ENCODE peak calls at places on chromosomes 11 and 22, in eight cellular contexts. One of them, this sample, is unnamed.

GRCh38 chr11:3609416-3610265 is 32.2 kb downstream of the ART5 start:
- DNase-seq in left ventricle myocardium inferior: no peak
- DNase-seq in epithelial cell of esophagus: peak; percentile 55
- DNase-seq in RWPE2: no peak
- DNase-seq in H1: no peak
- DNase-seq in SJSA1: peak; percentile 38
- DNase-seq in astrocyte of the spinal cord: peak; percentile 44
- DNase-seq in fibroblast of lung: no peak
- DNase-seq in this sample: peak; percentile 2

GRCh38 chr11:76786053-76787014 is 3.2 kb downstream of the TSKU start:
- DNase-seq in left ventricle myocardium inferior: no peak
- DNase-seq in epithelial cell of esophagus: no peak
- DNase-seq in RWPE2: no peak
- DNase-seq in H1: no peak
- DNase-seq in SJSA1: no peak
- DNase-seq in astrocyte of the spinal cord: no peak
- DNase-seq in fibroblast of lung: no peak
- DNase-seq in this sample: no peak

GRCh38 chr22:31253949-31254348 is 38.3 kb downstream of the PIK3IP1 start:
- DNase-seq in left ventricle myocardium inferior: peak; percentile 28
- DNase-seq in epithelial cell of esophagus: peak; percentile 100
- DNase-seq in RWPE2: peak; percentile 99
- DNase-seq in H1: no peak
- DNase-seq in SJSA1: no peak
- DNase-seq in astrocyte of the spinal cord: no peak
- DNase-seq in fibroblast of lung: peak; percentile 13
- DNase-seq in this sample: no peak

GRCh38 chr22:19878461-19879247 is 24.0 kb upstream of the GNB1L start:
- DNase-seq in left ventricle myocardium inferior: no peak
- DNase-seq in epithelial cell of esophagus: no peak
- DNase-seq in RWPE2: peak; percentile 54
- DNase-seq in H1: no peak
- DNase-seq in SJSA1: no peak
- DNase-seq in astrocyte of the spinal cord: peak; percentile 9
- DNase-seq in fibroblast of lung: no peak
- DNase-seq in this sample: no peak

GRCh38 chr22:37187552-37187890 is 526 bp downstream of the C1QTNF6 start:
- DNase-seq in left ventricle myocardium inferior: no peak
- DNase-seq in epithelial cell of esophagus: peak; percentile 50
- DNase-seq in RWPE2: peak; percentile 47
- DNase-seq in H1: no peak
- DNase-seq in SJSA1: no peak
- DNase-seq in astrocyte of the spinal cord: no peak
- DNase-seq in fibroblast of lung: peak; percentile 55
- DNase-seq in this sample: no peak

GRCh38 chr11:93986716-93987115 is 34.4 kb upstream of the HEPHL1 start:
- DNase-seq in left ventricle myocardium inferior: no peak
- DNase-seq in epithelial cell of esophagus: peak; percentile 83
- DNase-seq in RWPE2: no peak
- DNase-seq in H1: no peak
- DNase-seq in SJSA1: no peak
- DNase-seq in astrocyte of the spinal cord: peak; percentile 73
- DNase-seq in fibroblast of lung: peak; percentile 50
- DNase-seq in this sample: peak; percentile 22

GRCh38 chr22:24148586-24148985 is 32.7 kb upstream of the SUSD2 start:
- DNase-seq in left ventricle myocardium inferior: no peak
- DNase-seq in epithelial cell of esophagus: no peak
- DNase-seq in RWPE2: no peak
- DNase-seq in H1: no peak
- DNase-seq in SJSA1: no peak
- DNase-seq in astrocyte of the spinal cord: no peak
- DNase-seq in fibroblast of lung: no peak
- DNase-seq in this sample: no peak

GRCh38 chr22:29205598-29206371 is at the start of gene EMID1:
- DNase-seq in left ventricle myocardium inferior: peak; percentile 37
- DNase-seq in epithelial cell of esophagus: peak; percentile 26
- DNase-seq in RWPE2: no peak
- DNase-seq in H1: no peak
- DNase-seq in SJSA1: no peak
- DNase-seq in astrocyte of the spinal cord: no peak
- DNase-seq in fibroblast of lung: peak; percentile 35
- DNase-seq in this sample: no peak

GRCh38 chr22:40413873-40414272 is 43.5 kb downstream of the SGSM3 start:
- DNase-seq in left ventricle myocardium inferior: no peak
- DNase-seq in epithelial cell of esophagus: no peak
- DNase-seq in RWPE2: no peak
- DNase-seq in H1: no peak
- DNase-seq in SJSA1: no peak
- DNase-seq in astrocyte of the spinal cord: no peak
- DNase-seq in fibroblast of lung: no peak
- DNase-seq in this sample: no peak

GRCh38 chr11:1150769-1151365 is 6.9 kb upstream of the MUC5AC start:
- DNase-seq in left ventricle myocardium inferior: peak; percentile 8
- DNase-seq in epithelial cell of esophagus: no peak
- DNase-seq in RWPE2: no peak
- DNase-seq in H1: no peak
- DNase-seq in SJSA1: peak; percentile 77
- DNase-seq in astrocyte of the spinal cord: peak; percentile 48
- DNase-seq in fibroblast of lung: peak; percentile 30
- DNase-seq in this sample: no peak

GRCh38 chr11:75476716-75477613 is 44.0 kb upstream of the KLHL35 start:
- DNase-seq in left ventricle myocardium inferior: peak; percentile 54
- DNase-seq in epithelial cell of esophagus: no peak
- DNase-seq in RWPE2: no peak
- DNase-seq in H1: no peak
- DNase-seq in SJSA1: no peak
- DNase-seq in astrocyte of the spinal cord: no peak
- DNase-seq in fibroblast of lung: no peak
- DNase-seq in this sample: no peak

GRCh38 chr11:75422248-75423231 is 10.5 kb downstream of the KLHL35 start:
- DNase-seq in left ventricle myocardium inferior: no peak
- DNase-seq in epithelial cell of esophagus: no peak
- DNase-seq in RWPE2: no peak
- DNase-seq in H1: no peak
- DNase-seq in SJSA1: no peak
- DNase-seq in astrocyte of the spinal cord: no peak
- DNase-seq in fibroblast of lung: no peak
- DNase-seq in this sample: no peak

GRCh38 chr22:47307326-47307725 is 544.9 kb downstream of the TBC1D22A start:
- DNase-seq in left ventricle myocardium inferior: no peak
- DNase-seq in epithelial cell of esophagus: no peak
- DNase-seq in RWPE2: no peak
- DNase-seq in H1: no peak
- DNase-seq in SJSA1: peak; percentile 45
- DNase-seq in astrocyte of the spinal cord: peak; percentile 24
- DNase-seq in fibroblast of lung: peak; percentile 29
- DNase-seq in this sample: no peak

GRCh38 chr22:35111244-35111643 is 45.3 kb downstream of the ISX start:
- DNase-seq in left ventricle myocardium inferior: no peak
- DNase-seq in epithelial cell of esophagus: no peak
- DNase-seq in RWPE2: no peak
- DNase-seq in H1: no peak
- DNase-seq in SJSA1: no peak
- DNase-seq in astrocyte of the spinal cord: no peak
- DNase-seq in fibroblast of lung: no peak
- DNase-seq in this sample: no peak

GRCh38 chr22:38652858-38653257 is 3.3 kb downstream of the FAM227A start:
- DNase-seq in left ventricle myocardium inferior: no peak
- DNase-seq in epithelial cell of esophagus: peak; percentile 56
- DNase-seq in RWPE2: no peak
- DNase-seq in H1: no peak
- DNase-seq in SJSA1: no peak
- DNase-seq in astrocyte of the spinal cord: no peak
- DNase-seq in fibroblast of lung: no peak
- DNase-seq in this sample: no peak

GRCh38 chr11:90803366-90803765 is 580.5 kb upstream of the CHORDC1 start:
- DNase-seq in left ventricle myocardium inferior: no peak
- DNase-seq in epithelial cell of esophagus: peak; percentile 59
- DNase-seq in RWPE2: no peak
- DNase-seq in H1: no peak
- DNase-seq in SJSA1: no peak
- DNase-seq in astrocyte of the spinal cord: no peak
- DNase-seq in fibroblast of lung: no peak
- DNase-seq in this sample: no peak

GRCh38 chr22:48088926-48089536 is 1326.6 kb downstream of the TBC1D22A start:
- DNase-seq in left ventricle myocardium inferior: no peak
- DNase-seq in epithelial cell of esophagus: no peak
- DNase-seq in RWPE2: no peak
- DNase-seq in H1: no peak
- DNase-seq in SJSA1: no peak
- DNase-seq in astrocyte of the spinal cord: no peak
- DNase-seq in fibroblast of lung: no peak
- DNase-seq in this sample: no peak

GRCh38 chr22:49394116-49394785 is 433.4 kb downstream of the BRD1 start:
- DNase-seq in left ventricle myocardium inferior: no peak
- DNase-seq in epithelial cell of esophagus: no peak
- DNase-seq in RWPE2: no peak
- DNase-seq in H1: no peak
- DNase-seq in SJSA1: no peak
- DNase-seq in astrocyte of the spinal cord: no peak
- DNase-seq in fibroblast of lung: no peak
- DNase-seq in this sample: no peak
- H3K4me3 ChIP-seq in left ventricle myocardium inferior: no peak overlapping the region
- H3K4me3 ChIP-seq in epithelial cell of esophagus: no peak overlapping the region
- H3K4me3 ChIP-seq in RWPE2: no peak overlapping the region
- H3K4me3 ChIP-seq in H1: no peak overlapping the region
- H3K4me3 ChIP-seq in SJSA1: no peak overlapping the region
- H3K4me3 ChIP-seq in astrocyte of the spinal cord: no peak overlapping the region
- H3K4me3 ChIP-seq in fibroblast of lung: no peak overlapping the region
- H3K4me3 ChIP-seq in this sample: no peak overlapping the region

GRCh38 chr11:82732734-82733443 is 775 bp downstream of the FAM181B start:
- DNase-seq in left ventricle myocardium inferior: no peak
- DNase-seq in epithelial cell of esophagus: peak; percentile 39
- DNase-seq in RWPE2: no peak
- DNase-seq in H1: no peak
- DNase-seq in SJSA1: no peak
- DNase-seq in astrocyte of the spinal cord: no peak
- DNase-seq in fibroblast of lung: no peak
- DNase-seq in this sample: no peak

GRCh38 chr11:82731691-82732277 is 1.9 kb downstream of the FAM181B start:
- DNase-seq in left ventricle myocardium inferior: no peak
- DNase-seq in epithelial cell of esophagus: no peak
- DNase-seq in RWPE2: no peak
- DNase-seq in H1: no peak
- DNase-seq in SJSA1: no peak
- DNase-seq in astrocyte of the spinal cord: no peak
- DNase-seq in fibroblast of lung: no peak
- DNase-seq in this sample: no peak

GRCh38 chr11:82733444-82734119 is at the start of gene FAM181B:
- DNase-seq in left ventricle myocardium inferior: peak; percentile 32
- DNase-seq in epithelial cell of esophagus: peak; percentile 71
- DNase-seq in RWPE2: no peak
- DNase-seq in H1: peak; percentile 71
- DNase-seq in SJSA1: peak; percentile 46
- DNase-seq in astrocyte of the spinal cord: peak; percentile 25
- DNase-seq in fibroblast of lung: peak; percentile 39
- DNase-seq in this sample: no peak

GRCh38 chr11:82734120-82734479 is 436 bp upstream of the FAM181B start:
- DNase-seq in left ventricle myocardium inferior: no peak
- DNase-seq in epithelial cell of esophagus: no peak
- DNase-seq in RWPE2: no peak
- DNase-seq in H1: no peak
- DNase-seq in SJSA1: no peak
- DNase-seq in astrocyte of the spinal cord: no peak
- DNase-seq in fibroblast of lung: no peak
- DNase-seq in this sample: no peak

DNA sequence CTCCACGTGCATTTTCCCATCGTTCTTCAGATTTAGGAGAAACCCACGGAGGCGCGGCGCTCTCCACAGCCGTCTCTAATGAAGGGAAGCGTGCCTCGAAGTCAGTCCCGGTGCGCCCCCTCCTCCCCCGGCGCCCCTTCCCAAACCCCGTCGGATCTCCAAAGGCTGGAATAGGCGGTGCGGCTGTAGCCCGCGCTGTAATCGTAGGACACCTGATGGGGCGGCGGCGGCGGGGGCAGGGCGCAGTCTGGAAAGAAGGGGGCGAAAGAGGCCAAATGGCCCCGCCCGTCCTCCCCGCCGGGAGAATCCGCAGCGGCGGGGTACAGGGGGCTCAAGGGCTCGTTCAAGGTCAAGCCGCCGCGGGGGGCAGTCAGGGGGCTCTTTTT is 1.3 kb downstream of the FAM181B start:
- DNase-seq in left ventricle myocardium inferior: no peak
- DNase-seq in epithelial cell of esophagus: no peak
- DNase-seq in RWPE2: no peak
- DNase-seq in H1: no peak
- DNase-seq in SJSA1: no peak
- DNase-seq in astrocyte of the spinal cord: no peak
- DNase-seq in fibroblast of lung: no peak
- DNase-seq in this sample: no peak
- H3K4me3 ChIP-seq in left ventricle myocardium inferior: peak overlapping the region; percentile 71
- H3K4me3 ChIP-seq in epithelial cell of esophagus: peak overlapping the region; percentile 34
- H3K4me3 ChIP-seq in RWPE2: peak overlapping the region; percentile 43
- H3K4me3 ChIP-seq in H1: peak overlapping the region; percentile 57
- H3K4me3 ChIP-seq in SJSA1: no peak overlapping the region
- H3K4me3 ChIP-seq in astrocyte of the spinal cord: no peak overlapping the region
- H3K4me3 ChIP-seq in fibroblast of lung: no peak overlapping the region
- H3K4me3 ChIP-seq in this sample: no peak overlapping the region

GRCh38 chr11:27455667-27456066 is 16.9 kb downstream of the LGR4 start:
- DNase-seq in left ventricle myocardium inferior: no peak
- DNase-seq in epithelial cell of esophagus: no peak
- DNase-seq in RWPE2: no peak
- DNase-seq in H1: no peak
- DNase-seq in SJSA1: no peak
- DNase-seq in astrocyte of the spinal cord: no peak
- DNase-seq in fibroblast of lung: no peak
- DNase-seq in this sample: no peak

GRCh38 chr11:27451528-27451927 is 21.1 kb downstream of the LGR4 start:
- DNase-seq in left ventricle myocardium inferior: no peak
- DNase-seq in epithelial cell of esophagus: peak; percentile 51
- DNase-seq in RWPE2: no peak
- DNase-seq in H1: no peak
- DNase-seq in SJSA1: no peak
- DNase-seq in astrocyte of the spinal cord: no peak
- DNase-seq in fibroblast of lung: peak; percentile 56
- DNase-seq in this sample: no peak

GRCh38 chr11:27453701-27454100 is 18.9 kb downstream of the LGR4 start:
- DNase-seq in left ventricle myocardium inferior: no peak
- DNase-seq in epithelial cell of esophagus: peak; percentile 45
- DNase-seq in RWPE2: no peak
- DNase-seq in H1: no peak
- DNase-seq in SJSA1: no peak
- DNase-seq in astrocyte of the spinal cord: no peak
- DNase-seq in fibroblast of lung: no peak
- DNase-seq in this sample: no peak

GRCh38 chr11:27456140-27456801 is 16.3 kb downstream of the LGR4 start:
- DNase-seq in left ventricle myocardium inferior: no peak
- DNase-seq in epithelial cell of esophagus: peak; percentile 86
- DNase-seq in RWPE2: no peak
- DNase-seq in H1: no peak
- DNase-seq in SJSA1: no peak
- DNase-seq in astrocyte of the spinal cord: peak; percentile 65
- DNase-seq in fibroblast of lung: peak; percentile 71
- DNase-seq in this sample: no peak

GRCh38 chr11:27452147-27452546 is 20.4 kb downstream of the LGR4 start:
- DNase-seq in left ventricle myocardium inferior: no peak
- DNase-seq in epithelial cell of esophagus: peak; percentile 21
- DNase-seq in RWPE2: no peak
- DNase-seq in H1: no peak
- DNase-seq in SJSA1: no peak
- DNase-seq in astrocyte of the spinal cord: no peak
- DNase-seq in fibroblast of lung: no peak
- DNase-seq in this sample: no peak
- H3K4me3 ChIP-seq in left ventricle myocardium inferior: no peak overlapping the region
- H3K4me3 ChIP-seq in epithelial cell of esophagus: no peak overlapping the region
- H3K4me3 ChIP-seq in RWPE2: no peak overlapping the region
- H3K4me3 ChIP-seq in H1: no peak overlapping the region
- H3K4me3 ChIP-seq in SJSA1: no peak overlapping the region
- H3K4me3 ChIP-seq in astrocyte of the spinal cord: no peak overlapping the region
- H3K4me3 ChIP-seq in fibroblast of lung: no peak overlapping the region
- H3K4me3 ChIP-seq in this sample: no peak overlapping the region

GRCh38 chr11:110295086-110295485 is 1.3 kb downstream of the RDX start:
- DNase-seq in left ventricle myocardium inferior: no peak
- DNase-seq in epithelial cell of esophagus: no peak
- DNase-seq in RWPE2: no peak
- DNase-seq in H1: no peak
- DNase-seq in SJSA1: no peak
- DNase-seq in astrocyte of the spinal cord: no peak
- DNase-seq in fibroblast of lung: no peak
- DNase-seq in this sample: no peak
- H3K4me3 ChIP-seq in left ventricle myocardium inferior: peak overlapping the region; percentile 86
- H3K4me3 ChIP-seq in epithelial cell of esophagus: peak overlapping the region; percentile 83
- H3K4me3 ChIP-seq in RWPE2: peak overlapping the region; percentile 82
- H3K4me3 ChIP-seq in H1: peak overlapping the region; percentile 72
- H3K4me3 ChIP-seq in SJSA1: peak overlapping the region; percentile 99
- H3K4me3 ChIP-seq in astrocyte of the spinal cord: peak overlapping the region; percentile 79
- H3K4me3 ChIP-seq in fibroblast of lung: peak overlapping the region; percentile 98
- H3K4me3 ChIP-seq in this sample: peak overlapping the region; percentile 94

This sample was measured in skeletal muscle cell.